ENCODE peak calls at places on chromosomes 1 and 21, in eight cellular contexts. One of them, this sample, is unnamed.

GRCh38 chr21:44795342-44795741 is 6.3 kb downstream of the UBE2G2 start:
- DNase-seq in brain microvascular endothelial cell: no peak
- DNase-seq in transverse colon: no peak
- DNase-seq in endodermal cell: peak
- DNase-seq in heart left ventricle: no peak
- DNase-seq in Karpas-422: no peak
- DNase-seq in hepatocyte: no peak
- DNase-seq in GM23248: no peak
- DNase-seq in this sample: no peak

GRCh38 chr1:173017792-173018191 is 32.9 kb downstream of the TNFSF18 start:
- DNase-seq in brain microvascular endothelial cell: no peak
- DNase-seq in transverse colon: no peak
- DNase-seq in endodermal cell: no peak
- DNase-seq in heart left ventricle: no peak
- DNase-seq in Karpas-422: no peak
- DNase-seq in hepatocyte: no peak
- DNase-seq in GM23248: no peak
- DNase-seq in this sample: no peak

GRCh38 chr1:224732367-224733006 is 116.4 kb downstream of the CNIH3 start:
- DNase-seq in brain microvascular endothelial cell: no peak
- DNase-seq in transverse colon: no peak
- DNase-seq in endodermal cell: no peak
- DNase-seq in heart left ventricle: no peak
- DNase-seq in Karpas-422: no peak
- DNase-seq in hepatocyte: peak
- DNase-seq in GM23248: no peak
- DNase-seq in this sample: no peak

GRCh38 chr1:42922687-42923366 is 35.8 kb downstream of the SLC2A1 start:
- DNase-seq in brain microvascular endothelial cell: peak
- DNase-seq in transverse colon: peak
- DNase-seq in endodermal cell: peak
- DNase-seq in heart left ventricle: no peak
- DNase-seq in Karpas-422: peak
- DNase-seq in hepatocyte: peak
- DNase-seq in GM23248: peak
- DNase-seq in this sample: no peak

GRCh38 chr1:91948501-91949355 is 473 bp upstream of the BRDT start:
- DNase-seq in brain microvascular endothelial cell: no peak
- DNase-seq in transverse colon: no peak
- DNase-seq in endodermal cell: no peak
- DNase-seq in heart left ventricle: no peak
- DNase-seq in Karpas-422: no peak
- DNase-seq in hepatocyte: no peak
- DNase-seq in GM23248: no peak
- DNase-seq in this sample: no peak

GRCh38 chr1:167439301-167439988 is 78.9 kb downstream of the CD247 start:
- DNase-seq in brain microvascular endothelial cell: peak
- DNase-seq in transverse colon: no peak
- DNase-seq in endodermal cell: peak
- DNase-seq in heart left ventricle: peak
- DNase-seq in Karpas-422: peak
- DNase-seq in hepatocyte: peak
- DNase-seq in GM23248: peak
- DNase-seq in this sample: no peak

GRCh38 chr1:5798151-5798730 is 194.0 kb downstream of the NPHP4 start:
- DNase-seq in brain microvascular endothelial cell: no peak
- DNase-seq in transverse colon: no peak
- DNase-seq in endodermal cell: peak
- DNase-seq in heart left ventricle: no peak
- DNase-seq in Karpas-422: no peak
- DNase-seq in hepatocyte: no peak
- DNase-seq in GM23248: no peak
- DNase-seq in this sample: no peak

GRCh38 chr21:27425172-27425571 is 458.3 kb upstream of the ADAMTS5 start:
- DNase-seq in brain microvascular endothelial cell: no peak
- DNase-seq in transverse colon: no peak
- DNase-seq in endodermal cell: peak
- DNase-seq in heart left ventricle: no peak
- DNase-seq in Karpas-422: no peak
- DNase-seq in hepatocyte: no peak
- DNase-seq in GM23248: peak
- DNase-seq in this sample: no peak

GRCh38 chr21:38389891-38390290 is 108.4 kb downstream of the ERG start:
- DNase-seq in brain microvascular endothelial cell: no peak
- DNase-seq in transverse colon: no peak
- DNase-seq in endodermal cell: no peak
- DNase-seq in heart left ventricle: no peak
- DNase-seq in Karpas-422: no peak
- DNase-seq in hepatocyte: no peak
- DNase-seq in GM23248: no peak
- DNase-seq in this sample: no peak

GRCh38 chr21:38384675-38385074 is 113.6 kb downstream of the ERG start:
- DNase-seq in brain microvascular endothelial cell: no peak
- DNase-seq in transverse colon: no peak
- DNase-seq in endodermal cell: no peak
- DNase-seq in heart left ventricle: no peak
- DNase-seq in Karpas-422: no peak
- DNase-seq in hepatocyte: no peak
- DNase-seq in GM23248: no peak
- DNase-seq in this sample: no peak

GRCh38 chr21:38386967-38387366 is 111.3 kb downstream of the ERG start:
- DNase-seq in brain microvascular endothelial cell: peak
- DNase-seq in transverse colon: no peak
- DNase-seq in endodermal cell: no peak
- DNase-seq in heart left ventricle: no peak
- DNase-seq in Karpas-422: no peak
- DNase-seq in hepatocyte: peak
- DNase-seq in GM23248: peak
- DNase-seq in this sample: no peak

GRCh38 chr21:38388684-38389676 is 109.3 kb downstream of the ERG start:
- DNase-seq in brain microvascular endothelial cell: peak
- DNase-seq in transverse colon: no peak
- DNase-seq in endodermal cell: no peak
- DNase-seq in heart left ventricle: no peak
- DNase-seq in Karpas-422: no peak
- DNase-seq in hepatocyte: no peak
- DNase-seq in GM23248: peak
- DNase-seq in this sample: no peak

DNA sequence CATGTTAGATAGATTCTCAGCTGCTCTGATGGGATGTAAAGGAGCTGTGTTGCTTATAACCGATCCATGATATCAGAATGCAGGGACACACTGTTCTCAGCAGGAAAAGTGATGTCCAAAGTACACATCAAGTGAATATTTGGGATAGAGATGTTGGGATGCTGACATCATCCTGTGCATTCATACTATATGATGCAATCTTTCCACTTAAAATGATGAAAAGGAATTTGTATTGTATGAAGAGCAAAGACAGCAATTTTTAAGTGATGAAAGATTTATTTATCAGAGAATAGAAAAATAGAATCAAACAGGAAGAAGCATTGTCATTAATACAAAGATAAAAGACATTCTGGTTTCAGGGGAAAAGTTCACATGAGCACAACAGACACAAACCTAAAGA is 110.1 kb downstream of the ERG start:
- DNase-seq in brain microvascular endothelial cell: peak
- DNase-seq in transverse colon: no peak
- DNase-seq in endodermal cell: no peak
- DNase-seq in heart left ventricle: no peak
- DNase-seq in Karpas-422: no peak
- DNase-seq in hepatocyte: no peak
- DNase-seq in GM23248: peak
- DNase-seq in this sample: no peak
- H3K27ac ChIP-seq in brain microvascular endothelial cell: peak
- H3K27ac ChIP-seq in transverse colon: no peak
- H3K27ac ChIP-seq in endodermal cell: no peak
- H3K27ac ChIP-seq in heart left ventricle: no peak
- H3K27ac ChIP-seq in Karpas-422: no peak
- H3K27ac ChIP-seq in hepatocyte: no peak
- H3K27ac ChIP-seq in GM23248: no peak
- H3K27ac ChIP-seq in this sample: no peak

GRCh38 chr1:93623436-93623835 is 58.2 kb downstream of the BCAR3 start:
- DNase-seq in brain microvascular endothelial cell: no peak
- DNase-seq in transverse colon: no peak
- DNase-seq in endodermal cell: no peak
- DNase-seq in heart left ventricle: no peak
- DNase-seq in Karpas-422: no peak
- DNase-seq in hepatocyte: no peak
- DNase-seq in GM23248: peak
- DNase-seq in this sample: no peak

GRCh38 chr1:93620841-93621210 is 60.8 kb downstream of the BCAR3 start:
- DNase-seq in brain microvascular endothelial cell: no peak
- DNase-seq in transverse colon: peak
- DNase-seq in endodermal cell: peak
- DNase-seq in heart left ventricle: no peak
- DNase-seq in Karpas-422: no peak
- DNase-seq in hepatocyte: no peak
- DNase-seq in GM23248: peak
- DNase-seq in this sample: peak

GRCh38 chr1:93621246-93621645 is 60.4 kb downstream of the BCAR3 start:
- DNase-seq in brain microvascular endothelial cell: no peak
- DNase-seq in transverse colon: no peak
- DNase-seq in endodermal cell: no peak
- DNase-seq in heart left ventricle: no peak
- DNase-seq in Karpas-422: no peak
- DNase-seq in hepatocyte: no peak
- DNase-seq in GM23248: no peak
- DNase-seq in this sample: no peak

GRCh38 chr1:93625582-93626327 is 55.9 kb downstream of the BCAR3 start:
- DNase-seq in brain microvascular endothelial cell: peak
- DNase-seq in transverse colon: no peak
- DNase-seq in endodermal cell: no peak
- DNase-seq in heart left ventricle: peak
- DNase-seq in Karpas-422: no peak
- DNase-seq in hepatocyte: no peak
- DNase-seq in GM23248: peak
- DNase-seq in this sample: no peak

DNA sequence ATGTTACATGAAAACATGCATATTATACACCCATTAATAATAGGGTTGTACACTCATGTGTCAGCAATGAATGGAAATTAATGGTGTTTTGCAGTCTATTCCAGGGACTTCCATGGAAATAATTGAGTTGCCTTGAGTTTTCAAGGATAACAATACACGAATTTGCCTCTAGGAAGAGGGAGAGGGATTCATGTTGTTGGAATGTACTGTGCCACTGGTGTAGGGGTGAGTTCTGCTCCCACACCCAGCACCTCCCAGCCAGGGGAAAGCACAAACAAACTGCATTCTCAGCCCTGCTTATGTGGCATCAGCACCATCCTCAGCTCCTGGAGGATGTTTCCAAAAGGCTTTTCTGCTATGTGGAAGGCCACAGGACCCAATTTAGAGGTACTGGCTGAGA is 57.8 kb downstream of the BCAR3 start:
- DNase-seq in brain microvascular endothelial cell: peak
- DNase-seq in transverse colon: no peak
- DNase-seq in endodermal cell: no peak
- DNase-seq in heart left ventricle: no peak
- DNase-seq in Karpas-422: no peak
- DNase-seq in hepatocyte: no peak
- DNase-seq in GM23248: peak
- DNase-seq in this sample: no peak
- H3K27ac ChIP-seq in brain microvascular endothelial cell: peak
- H3K27ac ChIP-seq in transverse colon: no peak
- H3K27ac ChIP-seq in endodermal cell: no peak
- H3K27ac ChIP-seq in heart left ventricle: no peak
- H3K27ac ChIP-seq in Karpas-422: no peak
- H3K27ac ChIP-seq in hepatocyte: no peak
- H3K27ac ChIP-seq in GM23248: peak
- H3K27ac ChIP-seq in this sample: peak

GRCh38 chr1:53104289-53104913 is 38.0 kb downstream of the SLC1A7 start:
- DNase-seq in brain microvascular endothelial cell: no peak
- DNase-seq in transverse colon: no peak
- DNase-seq in endodermal cell: no peak
- DNase-seq in heart left ventricle: no peak
- DNase-seq in Karpas-422: no peak
- DNase-seq in hepatocyte: no peak
- DNase-seq in GM23248: no peak
- DNase-seq in this sample: no peak

GRCh38 chr1:53107090-53107489 is 35.3 kb downstream of the SLC1A7 start:
- DNase-seq in brain microvascular endothelial cell: no peak
- DNase-seq in transverse colon: no peak
- DNase-seq in endodermal cell: no peak
- DNase-seq in heart left ventricle: no peak
- DNase-seq in Karpas-422: no peak
- DNase-seq in hepatocyte: no peak
- DNase-seq in GM23248: no peak
- DNase-seq in this sample: no peak

GRCh38 chr1:53108646-53109580 is 33.5 kb downstream of the SLC1A7 start:
- DNase-seq in brain microvascular endothelial cell: peak
- DNase-seq in transverse colon: no peak
- DNase-seq in endodermal cell: peak
- DNase-seq in heart left ventricle: no peak
- DNase-seq in Karpas-422: no peak
- DNase-seq in hepatocyte: peak
- DNase-seq in GM23248: peak
- DNase-seq in this sample: peak

GRCh38 chr1:53110370-53111072 is 31.9 kb downstream of the SLC1A7 start:
- DNase-seq in brain microvascular endothelial cell: no peak
- DNase-seq in transverse colon: no peak
- DNase-seq in endodermal cell: no peak
- DNase-seq in heart left ventricle: no peak
- DNase-seq in Karpas-422: peak
- DNase-seq in hepatocyte: peak
- DNase-seq in GM23248: peak
- DNase-seq in this sample: no peak

DNA sequence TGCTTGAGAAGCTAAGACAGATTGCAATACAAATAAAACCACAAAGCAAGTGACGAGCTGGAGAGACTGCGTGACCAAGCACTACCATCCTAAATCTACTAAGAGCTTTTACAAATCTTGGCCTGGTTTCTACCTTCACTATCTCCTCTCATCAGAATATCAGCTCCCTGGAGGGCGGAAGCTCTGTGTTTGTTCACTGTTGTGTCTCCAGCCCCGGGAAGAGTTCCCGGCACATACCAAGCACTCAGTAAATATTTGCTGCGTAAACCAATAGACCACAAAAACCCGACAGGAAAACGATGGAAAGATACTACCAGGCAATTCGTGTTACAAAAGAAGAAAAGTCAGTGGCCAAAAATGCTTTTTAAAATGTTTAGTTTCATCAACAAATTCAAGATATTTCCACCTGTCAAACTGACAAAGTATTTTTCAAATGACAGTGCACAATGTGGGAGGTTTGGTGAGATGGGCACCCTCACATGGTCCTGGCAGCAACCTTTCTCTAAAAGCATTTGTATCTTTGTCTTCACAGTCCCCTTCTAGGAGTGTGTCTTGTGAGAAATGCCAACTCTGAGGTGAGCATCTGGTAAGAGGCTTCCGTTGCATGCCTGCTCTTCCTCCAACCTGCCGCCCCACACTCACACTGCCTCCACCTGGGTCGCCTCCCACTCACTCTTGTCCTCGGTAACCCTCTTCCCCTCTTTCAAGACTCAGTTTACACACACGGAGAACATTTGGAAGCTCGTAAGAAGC is 34.7 kb downstream of the SLC1A7 start:
- DNase-seq in brain microvascular endothelial cell: peak
- DNase-seq in transverse colon: no peak
- DNase-seq in endodermal cell: peak
- DNase-seq in heart left ventricle: no peak
- DNase-seq in Karpas-422: no peak
- DNase-seq in hepatocyte: peak
- DNase-seq in GM23248: peak
- DNase-seq in this sample: peak
- H3K27ac ChIP-seq in brain microvascular endothelial cell: peak
- H3K27ac ChIP-seq in transverse colon: no peak
- H3K27ac ChIP-seq in endodermal cell: no peak
- H3K27ac ChIP-seq in heart left ventricle: no peak
- H3K27ac ChIP-seq in Karpas-422: no peak
- H3K27ac ChIP-seq in hepatocyte: peak
- H3K27ac ChIP-seq in GM23248: peak
- H3K27ac ChIP-seq in this sample: no peak

DNA sequence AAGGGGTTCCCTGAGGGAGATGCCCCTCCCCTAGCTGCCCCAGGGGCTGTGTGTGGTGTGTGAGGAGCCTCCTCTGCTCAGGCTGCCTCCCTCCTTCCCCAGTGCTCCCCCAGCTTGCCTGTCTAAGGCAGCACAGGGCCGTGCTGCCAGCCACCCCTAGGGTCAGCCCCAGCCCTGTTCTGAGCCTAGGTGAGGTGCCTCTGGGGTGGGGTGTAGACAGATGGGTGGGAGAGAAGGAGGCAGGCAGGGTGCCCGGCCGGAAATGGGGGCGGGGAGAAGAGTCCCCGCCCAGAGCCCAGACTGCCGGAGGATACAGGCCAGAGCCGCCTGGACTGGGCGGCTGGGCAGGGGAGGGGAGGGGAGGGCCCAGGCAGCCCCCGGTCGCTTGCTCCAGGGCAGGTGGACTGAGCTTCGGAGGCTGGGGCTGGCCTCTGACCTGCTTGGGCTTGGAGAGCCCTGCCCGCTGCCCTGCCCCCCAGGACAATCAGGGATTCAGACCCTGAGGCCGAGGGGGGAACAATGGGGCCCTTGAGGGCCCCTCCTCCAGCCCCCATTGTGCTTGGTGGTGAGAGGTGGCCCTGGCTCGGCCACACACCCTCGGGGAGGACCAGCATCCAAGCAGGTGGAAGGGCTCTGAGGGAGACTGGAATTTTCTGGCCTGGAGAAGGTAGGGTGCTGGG is at the start of gene GJC2:
- DNase-seq in brain microvascular endothelial cell: no peak
- DNase-seq in transverse colon: peak
- DNase-seq in endodermal cell: peak
- DNase-seq in heart left ventricle: peak
- DNase-seq in Karpas-422: no peak
- DNase-seq in hepatocyte: peak
- DNase-seq in GM23248: peak
- DNase-seq in this sample: no peak
- H3K27ac ChIP-seq in brain microvascular endothelial cell: no peak
- H3K27ac ChIP-seq in transverse colon: peak
- H3K27ac ChIP-seq in endodermal cell: peak
- H3K27ac ChIP-seq in heart left ventricle: peak
- H3K27ac ChIP-seq in Karpas-422: no peak
- H3K27ac ChIP-seq in hepatocyte: peak
- H3K27ac ChIP-seq in GM23248: peak
- H3K27ac ChIP-seq in this sample: peak

This sample was measured in epithelial cell of prostate.